ENCODE peak calls at places on chromosomes 7 and 10, in six cellular contexts. J, H, B, C, T and K are unnamed samples.

GRCh38 chr7:101718747-101719260 is 89.7 kb upstream of the MYL10 start:
- DNase-seq in J (no peak), H (no peak), T (no peak), B (no peak), C (no peak), K (no peak)

GRCh38 chr10:119116326-119116951 is 12.5 kb downstream of the DENND10 start:
- DNase-seq in C (no peak), B (no peak), H (no peak), J (no peak), T (no peak), K (no peak)

GRCh38 chr10:16259726-16260125 is 177.1 kb upstream of the PTER start:
- DNase-seq in J (no peak), B (no peak), T (no peak), C (no peak), H (no peak), K (no peak)

GRCh38 chr10:72421895-72422540 is 67.3 kb upstream of the DNAJB12 start:
- DNase-seq in J (no peak), H (no peak), C (no peak), T (no peak), B (no peak), K (peak; percentile 77)

GRCh38 chr10:14047431-14047830 is 283.3 kb downstream of the FRMD4A start:
- DNase-seq in J (no peak), T (no peak), C (no peak), B (no peak), H (no peak), K (no peak)

GRCh38 chr10:9137368-9137767 is 1082.9 kb downstream of the GATA3 start:
- DNase-seq in H (no peak), T (no peak), J (no peak), B (no peak), C (no peak), K (no peak)

GRCh38 chr7:150378115-150378852 is 846 bp upstream of the ZNF775 start:
- DNase-seq in C (peak; percentile 67), B (no peak), T (peak; percentile 67), J (no peak), H (no peak), K (peak; percentile 97)

GRCh38 chr10:77513783-77514331 is 123.8 kb downstream of the KCNMA1 start:
- DNase-seq in C (no peak), T (peak; percentile 51), B (no peak), J (no peak), H (no peak), K (peak; percentile 78)